ENCODE peak calls at places on chromosomes 3 and 15, in nine cellular contexts. N is effector memory CD4-positive, alpha-beta T cell; A is stimulated activated naive CD8-positive, alpha-beta T cell treated with anti-CD3 and anti-CD28 coated beads, Interleukin-15, Interleukin-2, amounts not matched to agents 100 U/mL and 50 U/mL, for 24 hours; L is central memory CD4-positive, alpha-beta T cell; G is activated T-helper 1 cell treated with Interleukin-2 at 50 U/mL for 16 hours; U is RWPE1; S is activated CD4-positive, alpha-beta T cell treated with anti-CD3 and anti-CD28 coated beads, Interleukin-2, amount 50 U/mL, for 24 hours; D is H54; V is cardiac muscle cell. R is an unnamed sample.
A peak's percentile ranks its signal among the peaks of the same experiment; 100 is the strongest.

GRCh38 chr15:31326729-31327673 is at the start of gene KLF13:
- DNase-seq in S (peak; percentile 42), A (peak; percentile 70), V (no peak), L (no peak), D (peak; percentile 66), N (peak; percentile 66), U (peak; percentile 73), G (peak; percentile 75), R (no peak)

GRCh38 chr3:50157821-50158556 is 2.9 kb downstream of the SEMA3F start:
- DNase-seq in A (no peak), N (no peak), G (no peak), L (no peak), V (no peak), D (no peak), U (peak; percentile 83), S (no peak), R (no peak)

GRCh38 chr3:197381371-197381770 is 83.0 kb upstream of the DLG1 start:
- DNase-seq in S (no peak), A (no peak), L (no peak), N (no peak), G (no peak), D (no peak), U (no peak), V (no peak), R (no peak)

GRCh38 chr15:90414408-90415028 is 26.5 kb downstream of the IQGAP1 start:
- DNase-seq in D (no peak), G (no peak), U (peak; percentile 55), N (no peak), A (peak; percentile 39), V (no peak), L (no peak), S (peak; percentile 25), R (no peak)

GRCh38 chr15:42544858-42545629 is 3.5 kb downstream of the LRRC57 start:
- DNase-seq in S (no peak), V (no peak), U (no peak), D (no peak), L (no peak), N (no peak), G (no peak), A (no peak), R (no peak)

GRCh38 chr15:51672913-51673857 is 8.1 kb upstream of the SCG3 start:
- DNase-seq in S (no peak), L (no peak), V (no peak), U (no peak), A (no peak), D (no peak), G (no peak), N (no peak), R (no peak)

GRCh38 chr3:61521229-61521628 is 40.1 kb upstream of the PTPRG start:
- DNase-seq in N (no peak), U (no peak), G (no peak), D (no peak), V (no peak), A (peak; percentile 27), S (peak; percentile 36), L (no peak), R (no peak)

GRCh38 chr3:124965413-124965812 is 30.9 kb upstream of the MUC13 start:
- DNase-seq in U (no peak), V (no peak), A (no peak), D (no peak), G (no peak), L (no peak), S (no peak), N (no peak), R (no peak)

GRCh38 chr15:61070111-61070901 is 158.8 kb downstream of the RORA start:
- DNase-seq in V (no peak), N (no peak), A (no peak), U (no peak), G (no peak), L (no peak), D (no peak), S (no peak), R (no peak)

GRCh38 chr3:96931491-96931890 is 117.1 kb downstream of the EPHA6 start:
- DNase-seq in S (no peak), D (no peak), L (no peak), U (no peak), A (no peak), G (no peak), V (no peak), N (no peak), R (no peak)

GRCh38 chr3:42653560-42654330 is at the start of gene ZBTB47:
- DNase-seq in S (no peak), L (no peak), A (no peak), N (no peak), D (no peak), U (peak; percentile 34), G (no peak), V (peak; percentile 40), R (no peak)

GRCh38 chr3:111650378-111651275 is 55.5 kb upstream of the ZBED2 start:
- DNase-seq in N (no peak), A (no peak), D (no peak), U (no peak), G (no peak), S (no peak), L (no peak), V (no peak), R (no peak)